ENCODE peak calls at places on chromosome 9, in four cellular contexts. Q is AG10803, G is H7, W is GM23338. A is an unnamed sample.

GRCh38 chr9:69176446-69177135 is 2.5 kb downstream of the TJP2 start:
- DNase-seq in Q (peak; percentile 25), G (no peak), W (no peak), A (peak; percentile 35)

GRCh38 chr9:115359011-115359780 is 241.2 kb upstream of the TNC start:
- DNase-seq in Q (no peak), G (no peak), W (no peak), A (no peak)

GRCh38 chr9:127283917-127284316 is 19.3 kb downstream of the GARNL3 start:
- DNase-seq in Q (peak; percentile 60), G (peak; percentile 19), W (peak; percentile 40), A (peak; percentile 36)

GRCh38 chr9:17462869-17463464 is 115.9 kb upstream of the SH3GL2 start:
- DNase-seq in Q (peak; percentile 65), G (peak; percentile 12), W (peak; percentile 78), A (peak; percentile 83)

GRCh38 chr9:108207611-108208051 is 648.2 kb downstream of the ACTL7B start:
- DNase-seq in Q (peak; percentile 87), G (no peak), W (no peak), A (peak; percentile 40)

GRCh38 chr9:105243015-105243686 is 1.3 kb upstream of the SLC44A1 start:
- DNase-seq in Q (peak; percentile 91), G (no peak), W (peak; percentile 48), A (peak; percentile 79)

GRCh38 chr9:36063804-36064447 is 27.2 kb downstream of the RECK start:
- DNase-seq in Q (no peak), G (no peak), W (no peak), A (peak; percentile 72)

GRCh38 chr9:75184471-75184870 is 96.2 kb downstream of the OSTF1 start:
- DNase-seq in Q (no peak), G (no peak), W (no peak), A (no peak)

GRCh38 chr9:124216474-124217176 is 41.1 kb upstream of the NEK6 start:
- DNase-seq in Q (no peak), G (no peak), W (no peak), A (peak; percentile 5)

GRCh38 chr9:121085661-121086060 is 10.9 kb downstream of the CNTRL start:
- DNase-seq in Q (peak; percentile 54), G (no peak), W (no peak), A (peak; percentile 37)

GRCh38 chr9:16912197-16912596 is 41.7 kb upstream of the BNC2 start:
- DNase-seq in Q (no peak), G (no peak), W (no peak), A (no peak)

GRCh38 chr9:91905958-91906585 is 44.0 kb downstream of the ROR2 start:
- DNase-seq in Q (no peak), G (no peak), W (no peak), A (no peak)

GRCh38 chr9:132699926-132700325 is 29.7 kb downstream of the GTF3C4 start:
- DNase-seq in Q (peak; percentile 10), G (no peak), W (no peak), A (peak; percentile 4)

GRCh38 chr9:126520453-126520852 is 93.3 kb upstream of the LMX1B start:
- DNase-seq in Q (no peak), G (no peak), W (no peak), A (no peak)

GRCh38 chr9:87556821-87557220 is 59.2 kb downstream of the DAPK1 start:
- DNase-seq in Q (no peak), G (no peak), W (no peak), A (no peak)

GRCh38 chr9:18051638-18052037 is 422.3 kb upstream of the ADAMTSL1 start:
- DNase-seq in Q (no peak), G (no peak), W (no peak), A (no peak)

GRCh38 chr9:110578896-110579752 is at the start of gene SVEP1:
- DNase-seq in Q (peak; percentile 69), G (peak; percentile 74), W (peak; percentile 70), A (peak; percentile 74)

GRCh38 chr9:16136961-16137360 is 584.1 kb downstream of the CCDC171 start:
- DNase-seq in Q (peak; percentile 89), G (no peak), W (no peak), A (peak; percentile 79)

GRCh38 chr9:127264462-127265040 is at the start of gene GARNL3:
- DNase-seq in Q (no peak), G (peak; percentile 38), W (peak; percentile 42), A (no peak)

GRCh38 chr9:138023394-138024124 is 146.0 kb downstream of the CACNA1B start:
- DNase-seq in Q (no peak), G (peak; percentile 76), W (peak; percentile 62), A (no peak)

GRCh38 chr9:68704804-68705635 is at the start of gene PIP5K1B:
- DNase-seq in Q (peak; percentile 34), G (peak; percentile 89), W (peak; percentile 82), A (peak; percentile 66)

GRCh38 chr9:87950765-87951488 is 23.4 kb downstream of the CDK20 start:
- DNase-seq in Q (no peak), G (peak; percentile 78), W (peak; percentile 62), A (peak; percentile 9)

GRCh38 chr9:16768816-16769215 is 101.7 kb downstream of the BNC2 start:
- DNase-seq in Q (no peak), G (peak; percentile 75), W (peak; percentile 79), A (no peak)

GRCh38 chr9:15087031-15087417 is 176.8 kb upstream of the FREM1 start:
- DNase-seq in Q (peak; percentile 91), G (no peak), W (no peak), A (peak; percentile 86)

GRCh38 chr9:38417003-38417965 is 7.0 kb downstream of the IGFBPL1 start:
- DNase-seq in Q (no peak), G (peak; percentile 79), W (peak; percentile 89), A (peak; percentile 18)

GRCh38 chr9:134167530-134167931 is 3.2 kb upstream of the RNU6ATAC start:
- DNase-seq in Q (peak; percentile 61), G (no peak), W (no peak), A (peak; percentile 68)

GRCh38 chr9:124266139-124266825 is 8.5 kb downstream of the NEK6 start:
- DNase-seq in Q (no peak), G (no peak), W (no peak), A (peak; percentile 67)

GRCh38 chr9:98745470-98745869 is 36.7 kb upstream of the GABBR2 start:
- DNase-seq in Q (no peak), G (no peak), W (no peak), A (no peak)

GRCh38 chr9:21836437-21837161 is 34.2 kb downstream of the MTAP start:
- DNase-seq in Q (peak; percentile 97), G (no peak), W (no peak), A (peak; percentile 96)

GRCh38 chr9:83280790-83281189 is 217.8 kb upstream of the RASEF start:
- DNase-seq in Q (no peak), G (no peak), W (no peak), A (no peak)